ENCODE peak calls at places on chromosomes 12 and 14, in six cellular contexts. D is Peyer's patch, W is A549, V is AG09319, Y is MM.1S, K is endothelial cell. N is an unnamed sample.

GRCh38 chr14:68951800-68952540 is 27.1 kb downstream of the ACTN1 start:
- DNase-seq in V (no peak), Y (no peak), D (no peak), W (no peak), K (no peak), N (no peak)

GRCh38 chr14:52265248-52265647 is 2.2 kb upstream of the PTGDR start:
- DNase-seq in K (peak; percentile 18), D (no peak), Y (peak; percentile 72), W (no peak), V (no peak), N (no peak)

GRCh38 chr12:105587237-105587636 is 256.7 kb downstream of the C12orf75 start:
- DNase-seq in D (no peak), Y (no peak), W (no peak), K (no peak), V (no peak), N (no peak)

GRCh38 chr12:58346032-58346632 is 404.8 kb downstream of the ATP23 start:
- DNase-seq in Y (peak; percentile 49), W (peak; percentile 46), D (no peak), K (no peak), V (no peak), N (no peak)

GRCh38 chr12:68792952-68793351 is 15.0 kb upstream of the MDM2 start:
- DNase-seq in K (peak; percentile 34), W (peak; percentile 70), V (no peak), Y (peak; percentile 58), D (no peak), N (no peak)

GRCh38 chr14:28264306-28264705 is 502.3 kb upstream of the FOXG1 start:
- DNase-seq in K (no peak), D (no peak), Y (no peak), W (no peak), V (no peak), N (no peak)

GRCh38 chr12:66000958-66001357 is 129.6 kb downstream of the LLPH start:
- DNase-seq in Y (no peak), V (no peak), W (no peak), K (no peak), D (no peak), N (no peak)

GRCh38 chr14:23147676-23148075 is 28.6 kb upstream of the CEBPE start:
- DNase-seq in W (peak; percentile 48), Y (no peak), V (no peak), D (no peak), K (no peak), N (no peak)

GRCh38 chr14:69670093-69670492 is 58.7 kb downstream of the SUSD6 start:
- DNase-seq in V (no peak), K (no peak), D (no peak), W (no peak), Y (no peak), N (no peak)

GRCh38 chr14:54338696-54339317 is 58.0 kb upstream of the CDKN3 start:
- DNase-seq in K (peak; percentile 37), Y (peak; percentile 22), V (peak; percentile 19), D (no peak), W (peak; percentile 71), N (no peak)

GRCh38 chr12:720231-720941 is 32.0 kb upstream of the WNK1 start:
- DNase-seq in Y (no peak), V (no peak), W (no peak), D (no peak), K (no peak), N (no peak)

GRCh38 chr14:32711103-32711680 is 227.5 kb upstream of the NPAS3 start:
- DNase-seq in W (peak; percentile 32), Y (peak; percentile 33), D (no peak), K (peak; percentile 42), V (no peak), N (no peak)

GRCh38 chr12:131135786-131136538 is 182.3 kb downstream of the ADGRD1 start:
- DNase-seq in V (no peak), K (no peak), W (no peak), Y (no peak), D (no peak), N (no peak)

GRCh38 chr12:124686885-124687694 is 119.7 kb upstream of the NCOR2 start:
- DNase-seq in W (no peak), K (no peak), Y (no peak), D (no peak), V (no peak), N (no peak)

GRCh38 chr12:80268924-80269749 is 169.8 kb downstream of the OTOGL start:
- DNase-seq in V (no peak), W (peak; percentile 39), D (no peak), K (no peak), Y (no peak), N (no peak)

GRCh38 chr12:75699728-75700496 is 188.5 kb upstream of the KRR1 start:
- DNase-seq in V (peak; percentile 32), D (no peak), W (no peak), Y (no peak), K (no peak), N (no peak)

GRCh38 chr14:99256483-99256874 is 15.5 kb downstream of the BCL11B start:
- DNase-seq in V (no peak), D (no peak), W (no peak), Y (no peak), K (no peak), N (no peak)

GRCh38 chr12:68589194-68589593 is 21.5 kb upstream of the RAP1B start:
- DNase-seq in Y (no peak), V (no peak), D (no peak), K (no peak), W (no peak), N (no peak)

GRCh38 chr12:57626111-57626928 is 6.7 kb downstream of the B4GALNT1 start:
- DNase-seq in K (no peak), Y (no peak), V (no peak), D (no peak), W (no peak), N (peak; percentile 64)

GRCh38 chr14:104433401-104434213 is 146.0 kb upstream of the C14orf180 start:
- DNase-seq in W (no peak), K (no peak), V (no peak), Y (no peak), D (no peak), N (no peak)

GRCh38 chr12:93135286-93136239 is 206.5 kb upstream of the EEA1 start:
- DNase-seq in W (no peak), D (no peak), V (peak; percentile 44), K (no peak), Y (peak; percentile 57), N (no peak)

GRCh38 chr14:32510815-32511214 is 181.7 kb downstream of the AKAP6 start:
- DNase-seq in D (no peak), K (no peak), W (no peak), Y (no peak), V (no peak), N (no peak)

GRCh38 chr12:132600048-132601032 is 10.0 kb downstream of the LRCOL1 start:
- DNase-seq in D (peak; percentile 75), W (peak; percentile 78), Y (no peak), K (peak; percentile 74), V (no peak), N (peak; percentile 79)

DNA sequence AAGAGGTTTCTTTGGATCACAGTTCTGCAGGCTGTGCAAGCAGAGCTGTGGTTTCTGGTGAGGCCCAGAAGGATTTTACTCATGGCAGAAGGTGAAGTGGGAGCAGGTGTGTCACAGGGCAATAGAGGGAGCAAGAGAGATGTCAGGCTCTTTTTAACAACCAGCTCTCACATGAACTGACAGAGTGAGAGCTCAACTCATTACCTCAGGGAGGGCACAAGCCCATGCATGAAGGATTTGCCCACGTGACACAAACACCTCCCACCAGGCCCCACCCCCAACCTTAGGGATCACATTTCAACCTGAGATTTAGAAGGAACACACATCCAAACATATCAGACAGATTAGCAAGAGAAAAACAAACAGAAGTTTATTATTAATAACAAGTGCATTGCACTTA is 470.4 kb downstream of the GALC start:
- DNase-seq in W (no peak), K (no peak), V (no peak), Y (peak; percentile 67), D (no peak), N (peak; percentile 23)
- TF ChIP-seq CTCF in W (no peak), K (no peak), V (no peak), Y (peak; percentile 34), D (no peak), N (no peak)

DNA sequence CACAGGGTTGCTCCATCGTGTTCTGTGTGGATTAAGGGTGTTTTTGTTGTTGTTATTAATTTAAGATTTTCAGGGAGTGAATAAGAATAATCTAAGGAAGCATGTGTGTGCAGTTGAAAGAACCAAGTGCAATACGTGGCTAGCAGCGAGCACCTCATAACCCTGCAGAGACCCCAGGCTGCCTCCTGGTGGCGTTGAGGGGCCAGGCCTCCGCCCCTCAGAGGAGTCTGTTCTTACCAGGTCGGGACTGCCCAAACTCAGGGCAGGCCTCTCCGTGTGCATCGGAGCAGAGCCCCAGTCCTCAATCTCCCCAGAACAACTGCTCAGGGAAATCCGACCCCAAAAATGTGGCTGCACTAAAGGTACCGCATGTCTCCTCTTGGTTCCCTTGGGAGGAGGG is 36.8 kb downstream of the IL31 start:
- DNase-seq in D (no peak), V (no peak), K (no peak), W (no peak), Y (no peak), N (peak; percentile 53)
- TF ChIP-seq CTCF in D (no peak), V (no peak), K (no peak), W (no peak), Y (no peak), N (no peak)

GRCh38 chr14:77609902-77610301 is 6.5 kb downstream of the SPTLC2 start:
- DNase-seq in D (no peak), W (no peak), K (no peak), V (no peak), Y (no peak), N (no peak)
- TF ChIP-seq CTCF in D (no peak), W (no peak), K (peak; percentile 35), V (no peak), Y (no peak), N (peak; percentile 41)

GRCh38 chr12:98646165-98646764 is 1.2 kb downstream of the APAF1 start:
- DNase-seq in Y (no peak), D (no peak), W (peak; percentile 33), K (no peak), V (no peak), N (no peak)
- TF ChIP-seq CTCF in Y (no peak), D (no peak), W (no peak), K (no peak), V (no peak), N (no peak)

GRCh38 chr14:56554301-56554700 is 25.3 kb upstream of the TMEM260 start:
- DNase-seq in V (no peak), K (no peak), W (no peak), Y (no peak), D (no peak), N (no peak)

GRCh38 chr14:56561586-56561985 is 18.0 kb upstream of the TMEM260 start:
- DNase-seq in Y (no peak), W (no peak), V (peak; percentile 44), K (no peak), D (no peak), N (no peak)

GRCh38 chr14:56552615-56553014 is 27.0 kb upstream of the TMEM260 start:
- DNase-seq in K (no peak), V (no peak), D (no peak), Y (no peak), W (no peak), N (no peak)

DNA sequence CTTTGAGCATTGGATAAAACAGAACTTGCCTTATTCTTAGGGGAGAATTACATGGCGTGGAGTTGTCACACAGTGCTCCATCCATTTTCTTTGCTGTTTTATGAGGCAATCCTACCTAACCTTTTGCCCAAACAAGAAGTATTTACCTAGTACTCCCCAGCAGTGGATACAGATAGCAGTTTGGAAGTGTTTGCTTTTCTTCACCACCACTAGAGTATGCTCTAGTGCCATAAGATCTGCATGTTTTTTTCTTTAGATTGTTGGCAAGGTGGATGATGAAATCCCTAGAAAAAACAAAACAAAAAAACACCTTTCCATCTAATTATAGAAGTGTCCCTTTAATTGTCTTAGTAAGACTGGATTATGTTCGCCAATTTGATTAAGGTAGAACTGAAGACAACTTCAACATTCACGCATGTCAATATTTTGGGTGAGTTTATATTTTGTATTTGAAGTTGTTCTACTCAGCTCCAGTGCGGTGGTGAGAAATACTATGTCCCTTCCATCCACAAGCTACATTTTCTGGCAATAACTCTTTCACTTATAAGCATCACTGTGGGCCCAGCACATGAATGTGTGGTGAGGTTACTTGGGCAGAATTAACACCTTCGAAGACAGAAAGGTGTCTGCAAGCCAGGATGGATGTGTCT is 23.6 kb upstream of the TMEM260 start:
- DNase-seq in D (no peak), W (peak; percentile 58), V (peak; percentile 7), Y (peak; percentile 23), K (no peak), N (no peak)
- TF ChIP-seq CTCF in D (peak; percentile 50), W (peak; percentile 65), V (peak; percentile 73), Y (peak; percentile 41), K (no peak), N (peak; percentile 49)

N was measured in glutamatergic neuron.